ENCODE peak calls at places on chromosomes 4 and X, in ten cellular contexts. G is naive thymus-derived CD4-positive, alpha-beta T cell; I is stimulated activated CD4-positive, alpha-beta T cell treated with anti-CD3 and anti-CD28 coated beads, TNF-alpha, amount 100 ng/mL, for 24 hours; N is neural crest cell; H is NCI-H1092 treated with DMSO at 0.1 percent for 48 hours; C is GDM1; Y is endothelial cell; J is GM13977; K is esophagus squamous epithelium; Z is lower lobe of right lung. P is an unnamed sample.

GRCh38 chr4:62543002-62543401 is 1342.9 kb downstream of the ADGRL3 start:
- DNase-seq in G (no peak), I (no peak), N (no peak), H (no peak), C (no peak), Y (no peak), J (no peak), K (no peak), Z (no peak), P (no peak)

GRCh38 chr4:40621592-40622512 is 7.8 kb downstream of the RBM47 start:
- DNase-seq in G (no peak), I (peak; percentile 15), N (no peak), H (no peak), C (peak; percentile 79), Y (no peak), J (no peak), K (peak; percentile 30), Z (peak; percentile 88), P (no peak)

GRCh38 chrX:10414872-10415703 is 205.3 kb downstream of the MID1 start:
- DNase-seq in G (no peak), I (no peak), N (no peak), H (no peak), C (no peak), Y (no peak), J (no peak), K (no peak), Z (no peak), P (no peak)

GRCh38 chr4:48752726-48753125 is 27.4 kb downstream of the FRYL start:
- DNase-seq in G (no peak), I (no peak), N (no peak), H (no peak), C (no peak), Y (no peak), J (no peak), K (no peak), Z (no peak), P (no peak)

GRCh38 chr4:35247047-35247446 is 997.3 kb downstream of the ARAP2 start:
- DNase-seq in G (no peak), I (no peak), N (no peak), H (no peak), C (no peak), Y (no peak), J (no peak), K (no peak), Z (no peak), P (no peak)

GRCh38 chrX:46791927-46792825 is 33.3 kb upstream of the SLC9A7 start:
- DNase-seq in G (no peak), I (peak; percentile 4), N (no peak), H (no peak), C (peak; percentile 29), Y (no peak), J (peak; percentile 41), K (no peak), Z (peak; percentile 43), P (no peak)

GRCh38 chrX:134167804-134168203 is 69.2 kb upstream of the CCDC160 start:
- DNase-seq in G (no peak), I (no peak), N (no peak), H (no peak), C (no peak), Y (no peak), J (no peak), K (no peak), Z (no peak), P (no peak)

GRCh38 chrX:107736781-107737531 is 38.6 kb downstream of the TSC22D3 start:
- DNase-seq in G (no peak), I (no peak), N (no peak), H (peak; percentile 87), C (no peak), Y (no peak), J (no peak), K (no peak), Z (no peak), P (no peak)

GRCh38 chrX:154541896-154542722 is 4.5 kb downstream of the G6PD start:
- DNase-seq in G (no peak), I (peak; percentile 53), N (no peak), H (no peak), C (peak; percentile 80), Y (no peak), J (no peak), K (no peak), Z (peak; percentile 73), P (no peak)

GRCh38 chrX:39855748-39856129 is 242.0 kb downstream of the BCOR start:
- DNase-seq in G (peak; percentile 24), I (peak; percentile 77), N (no peak), H (no peak), C (peak; percentile 20), Y (no peak), J (peak; percentile 49), K (peak; percentile 7), Z (no peak), P (peak; percentile 30)

GRCh38 chr4:140130677-140131076 is 23.3 kb downstream of the MAML3 start:
- DNase-seq in G (no peak), I (no peak), N (no peak), H (no peak), C (no peak), Y (no peak), J (no peak), K (no peak), Z (no peak), P (no peak)

GRCh38 chrX:48896611-48897011 is 957 bp downstream of the TIMM17B start:
- DNase-seq in G (no peak), I (no peak), N (no peak), H (no peak), C (no peak), Y (no peak), J (no peak), K (no peak), Z (no peak), P (no peak)

GRCh38 chrX:154120567-154120966 is 23.1 kb upstream of the MECP2 start:
- DNase-seq in G (no peak), I (no peak), N (no peak), H (no peak), C (no peak), Y (no peak), J (no peak), K (no peak), Z (no peak), P (no peak)

GRCh38 chrX:11998944-11999343 is 139.3 kb upstream of the FRMPD4 start:
- DNase-seq in G (no peak), I (no peak), N (no peak), H (no peak), C (no peak), Y (no peak), J (no peak), K (no peak), Z (no peak), P (no peak)

GRCh38 chrX:74262472-74263209 is 41.3 kb upstream of the ZCCHC13 start:
- DNase-seq in G (no peak), I (no peak), N (no peak), H (no peak), C (no peak), Y (no peak), J (no peak), K (no peak), Z (no peak), P (no peak)

GRCh38 chr4:85968945-85969830 is 390.7 kb downstream of the MAPK10 start:
- DNase-seq in G (no peak), I (no peak), N (no peak), H (peak; percentile 62), C (peak; percentile 19), Y (no peak), J (peak; percentile 27), K (no peak), Z (no peak), P (no peak)

GRCh38 chr4:185358514-185359433 is 37.0 kb downstream of the LRP2BP start:
- DNase-seq in G (no peak), I (no peak), N (no peak), H (no peak), C (no peak), Y (no peak), J (no peak), K (no peak), Z (no peak), P (no peak)

GRCh38 chr4:92522371-92522770 is 218.6 kb downstream of the GRID2 start:
- DNase-seq in G (no peak), I (no peak), N (no peak), H (no peak), C (no peak), Y (no peak), J (no peak), K (no peak), Z (no peak), P (no peak)

GRCh38 chr4:140755811-140756291 is 334 bp downstream of the TBC1D9 start:
- DNase-seq in G (no peak), I (peak; percentile 11), N (peak; percentile 53), H (peak; percentile 76), C (no peak), Y (peak; percentile 64), J (peak; percentile 63), K (no peak), Z (peak; percentile 73), P (no peak)

GRCh38 chrX:8341814-8342590 is 122.6 kb upstream of the VCX3B start:
- DNase-seq in G (no peak), I (no peak), N (no peak), H (no peak), C (no peak), Y (no peak), J (no peak), K (no peak), Z (no peak), P (no peak)

GRCh38 chr4:184000457-184001395 is 95.6 kb downstream of the STOX2 start:
- DNase-seq in G (no peak), I (no peak), N (no peak), H (no peak), C (no peak), Y (no peak), J (no peak), K (no peak), Z (no peak), P (no peak)

GRCh38 chrX:154298312-154298711 is 2.7 kb downstream of the TKTL1 start:
- DNase-seq in G (no peak), I (no peak), N (no peak), H (no peak), C (no peak), Y (no peak), J (no peak), K (no peak), Z (no peak), P (no peak)

GRCh38 chrX:76253432-76253831 is 80.6 kb downstream of the PBDC1 start:
- DNase-seq in G (peak; percentile 13), I (peak; percentile 5), N (peak; percentile 1), H (peak; percentile 16), C (peak; percentile 29), Y (peak; percentile 34), J (peak; percentile 25), K (no peak), Z (no peak), P (no peak)

GRCh38 chr4:26171953-26172352 is 148.9 kb upstream of the RBPJ start:
- DNase-seq in G (no peak), I (no peak), N (no peak), H (peak; percentile 7), C (no peak), Y (no peak), J (no peak), K (no peak), Z (no peak), P (no peak)

GRCh38 chr4:187929024-187929423 is 66.5 kb upstream of the ZFP42 start:
- DNase-seq in G (no peak), I (no peak), N (peak; percentile 3), H (no peak), C (no peak), Y (peak; percentile 39), J (no peak), K (no peak), Z (no peak), P (no peak)

GRCh38 chr4:110616162-110617062 is 6.5 kb downstream of the PITX2 start:
- DNase-seq in G (no peak), I (no peak), N (no peak), H (no peak), C (no peak), Y (no peak), J (peak; percentile 12), K (no peak), Z (no peak), P (no peak)

GRCh38 chr4:17275836-17276235 is 236.1 kb downstream of the QDPR start:
- DNase-seq in G (no peak), I (no peak), N (no peak), H (no peak), C (no peak), Y (no peak), J (no peak), K (no peak), Z (no peak), P (no peak)

GRCh38 chr4:144350706-144351105 is 210.2 kb upstream of the GYPA start:
- DNase-seq in G (no peak), I (no peak), N (no peak), H (no peak), C (no peak), Y (no peak), J (no peak), K (no peak), Z (no peak), P (no peak)

P was measured in activated CD8-positive, alpha-beta memory T cell treated with anti-CD3 and anti-CD28 coated beads for 48 hours.